ENCODE peak calls at places on chromosome 6, in eight cellular contexts. S is kidney; Y is stomach; A is neural progenitor cell; K is left ventricle myocardium inferior; V is CD4-positive, alpha-beta memory T cell; O is A549; N is H1. R is an unnamed sample.

GRCh38 chr6:36526066-36526465 is 21.2 kb downstream of the STK38 start:
- DNase-seq in S (no peak), Y (no peak), A (no peak), K (no peak), V (no peak), O (no peak), N (no peak), R (no peak)

GRCh38 chr6:134537146-134537555 is 219.2 kb upstream of the SGK1 start:
- DNase-seq in S (no peak), Y (no peak), A (no peak), K (no peak), V (no peak), O (peak; percentile 86), N (no peak), R (no peak)

GRCh38 chr6:4485735-4486134 is 290.5 kb upstream of the CDYL start:
- DNase-seq in S (no peak), Y (no peak), A (no peak), K (no peak), V (no peak), O (no peak), N (no peak), R (no peak)

GRCh38 chr6:5556011-5556410 is 294.7 kb downstream of the FARS2 start:
- DNase-seq in S (no peak), Y (no peak), A (no peak), K (no peak), V (no peak), O (no peak), N (no peak), R (no peak)

GRCh38 chr6:83514877-83515466 is 2.6 kb downstream of the PRSS35 start:
- DNase-seq in S (no peak), Y (no peak), A (peak; percentile 67), K (no peak), V (peak; percentile 24), O (peak; percentile 57), N (no peak), R (no peak)

GRCh38 chr6:100464162-100464851 is 414 bp downstream of the SIM1 start:
- DNase-seq in S (peak; percentile 77), Y (no peak), A (peak; percentile 69), K (no peak), V (no peak), O (no peak), N (peak; percentile 65), R (no peak)

GRCh38 chr6:39527792-39528564 is 197.2 kb downstream of the KIF6 start:
- DNase-seq in S (no peak), Y (no peak), A (no peak), K (no peak), V (no peak), O (no peak), N (no peak), R (no peak)

GRCh38 chr6:30612687-30613248 is 4.3 kb downstream of the PPP1R10 start:
- DNase-seq in S (no peak), Y (no peak), A (peak; percentile 32), K (no peak), V (no peak), O (no peak), N (no peak), R (peak; percentile 10)

GRCh38 chr6:126661646-126662045 is 321.7 kb downstream of the CENPW start:
- DNase-seq in S (no peak), Y (no peak), A (no peak), K (no peak), V (no peak), O (peak; percentile 1), N (no peak), R (no peak)

GRCh38 chr6:168999392-168999791 is 254.3 kb downstream of the THBS2 start:
- DNase-seq in S (no peak), Y (no peak), A (no peak), K (no peak), V (no peak), O (no peak), N (no peak), R (no peak)

GRCh38 chr6:13550656-13551055 is 23.7 kb upstream of the SIRT5 start:
- DNase-seq in S (no peak), Y (no peak), A (no peak), K (no peak), V (no peak), O (no peak), N (no peak), R (no peak)

GRCh38 chr6:37456126-37456525 is 23.1 kb downstream of the CMTR1 start:
- DNase-seq in S (no peak), Y (no peak), A (no peak), K (no peak), V (no peak), O (no peak), N (no peak), R (no peak)

GRCh38 chr6:46217671-46218131 is 46.9 kb upstream of the ENPP5 start:
- DNase-seq in S (no peak), Y (no peak), A (no peak), K (peak; percentile 27), V (no peak), O (no peak), N (no peak), R (no peak)

GRCh38 chr6:134352786-134353480 is 35.0 kb upstream of the SGK1 start:
- DNase-seq in S (no peak), Y (no peak), A (peak; percentile 9), K (no peak), V (no peak), O (no peak), N (no peak), R (no peak)

GRCh38 chr6:6007311-6008113 is 787 bp upstream of the NRN1 start:
- DNase-seq in S (peak; percentile 65), Y (no peak), A (peak; percentile 80), K (no peak), V (no peak), O (peak; percentile 18), N (peak; percentile 73), R (peak; percentile 69)

GRCh38 chr6:80341330-80341729 is 234.9 kb downstream of the BCKDHB start:
- DNase-seq in S (no peak), Y (no peak), A (no peak), K (no peak), V (no peak), O (no peak), N (no peak), R (no peak)

GRCh38 chr6:44257007-44257752 is at the start of gene SLC35B2:
- DNase-seq in S (peak; percentile 92), Y (peak; percentile 68), A (peak; percentile 93), K (peak; percentile 65), V (peak; percentile 74), O (peak; percentile 55), N (peak; percentile 85), R (peak; percentile 80)

GRCh38 chr6:146912730-146913680 is 291.2 kb upstream of the STXBP5 start:
- DNase-seq in S (no peak), Y (no peak), A (no peak), K (no peak), V (no peak), O (no peak), N (no peak), R (no peak)

GRCh38 chr6:30572078-30572605 is 900 bp downstream of the ABCF1 start:
- DNase-seq in S (no peak), Y (no peak), A (no peak), K (no peak), V (no peak), O (no peak), N (no peak), R (no peak)

GRCh38 chr6:72940265-72940664 is 285.0 kb downstream of the KHDC1L start:
- DNase-seq in S (no peak), Y (no peak), A (no peak), K (no peak), V (no peak), O (no peak), N (no peak), R (no peak)

GRCh38 chr6:127547909-127548649 is 28.9 kb upstream of the C6orf58 start:
- DNase-seq in S (no peak), Y (no peak), A (no peak), K (no peak), V (no peak), O (no peak), N (no peak), R (no peak)

GRCh38 chr6:158737710-158738615 is 81.2 kb downstream of the EZR start:
- DNase-seq in S (no peak), Y (no peak), A (no peak), K (no peak), V (no peak), O (peak; percentile 71), N (no peak), R (no peak)

GRCh38 chr6:32114853-32115252 is 5.7 kb upstream of the TNXB start:
- DNase-seq in S (no peak), Y (no peak), A (no peak), K (no peak), V (no peak), O (no peak), N (no peak), R (no peak)

GRCh38 chr6:15017251-15017650 is 228.6 kb upstream of the JARID2 start:
- DNase-seq in S (no peak), Y (no peak), A (peak; percentile 89), K (peak; percentile 28), V (no peak), O (no peak), N (peak; percentile 65), R (no peak)

GRCh38 chr6:132768051-132768517 is 10.4 kb upstream of the VNN2 start:
- DNase-seq in S (peak; percentile 61), Y (peak; percentile 52), A (peak; percentile 72), K (peak; percentile 16), V (no peak), O (peak; percentile 52), N (peak; percentile 82), R (peak; percentile 61)

GRCh38 chr6:16136086-16136485 is 7.2 kb downstream of the MYLIP start:
- DNase-seq in S (no peak), Y (no peak), A (no peak), K (no peak), V (peak; percentile 73), O (no peak), N (no peak), R (no peak)
- H3K4me1 ChIP-seq in S (peaks cover 60% of the 10 kb centered on the region), Y (peaks cover 100% of the 10 kb centered on the region), A (peaks cover 11% of the 10 kb centered on the region), K (peaks cover 100% of the 10 kb centered on the region), V (peaks cover 91% of the 10 kb centered on the region), O (peaks cover 67% of the 10 kb centered on the region), N (peaks cover 14% of the 10 kb centered on the region), R (peaks cover 11% of the 10 kb centered on the region)

GRCh38 chr6:326896-327537 is 34.7 kb downstream of the DUSP22 start:
- DNase-seq in S (no peak), Y (no peak), A (no peak), K (no peak), V (no peak), O (no peak), N (no peak), R (no peak)
- H3K9me3 ChIP-seq in S (no peaks in the 10 kb centered on the region), Y (no peaks in the 10 kb centered on the region), A (no peaks in the 10 kb centered on the region), K (no peaks in the 10 kb centered on the region), V (no peaks in the 10 kb centered on the region), O (no peaks in the 10 kb centered on the region), N (peaks cover 29% of the 10 kb centered on the region), R (no peaks in the 10 kb centered on the region)

GRCh38 chr6:20427856-20428255 is 26.2 kb downstream of the E2F3 start:
- DNase-seq in S (no peak), Y (no peak), A (no peak), K (no peak), V (no peak), O (no peak), N (no peak), R (no peak)
- H3K4me1 ChIP-seq in S (peaks cover 18% of the 10 kb centered on the region), Y (no peaks in the 10 kb centered on the region), A (peaks cover 19% of the 10 kb centered on the region), K (peaks cover 37% of the 10 kb centered on the region), V (peaks cover 25% of the 10 kb centered on the region), O (peaks cover 3% of the 10 kb centered on the region), N (peaks cover 3% of the 10 kb centered on the region), R (peaks cover 4% of the 10 kb centered on the region)

DNA sequence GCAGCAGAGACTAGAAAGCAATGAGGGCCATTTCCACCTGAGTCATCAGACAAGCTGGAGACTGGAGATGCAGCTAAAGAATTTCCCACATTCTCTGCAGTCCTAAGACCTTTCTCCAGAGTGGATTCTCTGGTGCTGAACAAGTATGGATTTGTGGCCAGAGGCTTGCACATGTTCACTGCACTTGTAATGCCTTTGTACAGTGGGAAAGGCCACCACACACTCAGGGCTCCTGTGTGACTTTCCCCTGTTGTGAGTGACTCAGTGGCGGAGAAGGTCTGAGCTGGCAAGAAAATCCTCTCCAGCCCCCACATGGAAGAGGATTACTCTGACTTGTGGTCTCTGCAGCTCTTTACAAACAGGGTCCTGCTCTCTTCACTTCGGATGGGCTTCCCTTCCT is 192.3 kb downstream of the C6orf118 start:
- DNase-seq in S (no peak), Y (no peak), A (no peak), K (no peak), V (no peak), O (no peak), N (no peak), R (no peak)
- H3K9me3 ChIP-seq in S (peaks cover 9% of the 10 kb centered on the region), Y (peaks cover 19% of the 10 kb centered on the region), A (peaks cover 12% of the 10 kb centered on the region), K (peaks cover 26% of the 10 kb centered on the region), V (no peaks in the 10 kb centered on the region), O (peaks cover 2% of the 10 kb centered on the region), N (no peaks in the 10 kb centered on the region), R (no peaks in the 10 kb centered on the region)